ENCODE peak calls at places on chromosomes 11 and 22, in five cellular contexts. One of them, this sample, is unnamed.
A peak's percentile ranks its signal among the peaks of the same experiment; 100 is the strongest.

GRCh38 chr11:75270896-75271415 is 30.4 kb downstream of the TPBGL start:
- DNase-seq in pancreas: no peak
- DNase-seq in astrocyte of the spinal cord: no peak
- DNase-seq in A549: peak; percentile 47
- DNase-seq in fibroblast of pulmonary artery: peak; percentile 32
- DNase-seq in this sample: peak; percentile 50

GRCh38 chr11:62611705-62612365 is 740 bp downstream of the EML3 start:
- DNase-seq in A549: peak; percentile 36
- DNase-seq in fibroblast of pulmonary artery: peak; percentile 83
- DNase-seq in astrocyte of the spinal cord: peak; percentile 72
- DNase-seq in pancreas: peak; percentile 50
- DNase-seq in this sample: peak; percentile 60

GRCh38 chr11:125903753-125904659 is at the start of gene DDX25:
- DNase-seq in astrocyte of the spinal cord: no peak
- DNase-seq in fibroblast of pulmonary artery: no peak
- DNase-seq in A549: no peak
- DNase-seq in pancreas: no peak
- DNase-seq in this sample: no peak

GRCh38 chr11:77842451-77843121 is 21.6 kb downstream of the AAMDC start:
- DNase-seq in fibroblast of pulmonary artery: peak; percentile 59
- DNase-seq in pancreas: no peak
- DNase-seq in astrocyte of the spinal cord: no peak
- DNase-seq in A549: no peak
- DNase-seq in this sample: peak; percentile 60

GRCh38 chr11:83990160-83990733 is 704.1 kb upstream of the CCDC90B start:
- DNase-seq in pancreas: no peak
- DNase-seq in astrocyte of the spinal cord: no peak
- DNase-seq in fibroblast of pulmonary artery: no peak
- DNase-seq in A549: no peak
- DNase-seq in this sample: no peak

GRCh38 chr22:24996420-24996952 is 44.0 kb downstream of the KIAA1671 start:
- DNase-seq in pancreas: no peak
- DNase-seq in astrocyte of the spinal cord: peak; percentile 53
- DNase-seq in fibroblast of pulmonary artery: peak; percentile 48
- DNase-seq in A549: peak; percentile 27
- DNase-seq in this sample: peak; percentile 8

GRCh38 chr11:134240592-134240991 is 12.6 kb downstream of the THYN1 start:
- DNase-seq in fibroblast of pulmonary artery: no peak
- DNase-seq in A549: no peak
- DNase-seq in pancreas: no peak
- DNase-seq in astrocyte of the spinal cord: no peak
- DNase-seq in this sample: no peak

GRCh38 chr11:61714316-61714715 is 34.1 kb downstream of the DAGLA start:
- DNase-seq in A549: no peak
- DNase-seq in astrocyte of the spinal cord: no peak
- DNase-seq in pancreas: no peak
- DNase-seq in fibroblast of pulmonary artery: no peak
- DNase-seq in this sample: no peak

GRCh38 chr11:17552392-17553248 is 5.6 kb downstream of the OTOG start:
- DNase-seq in pancreas: no peak
- DNase-seq in fibroblast of pulmonary artery: no peak
- DNase-seq in astrocyte of the spinal cord: no peak
- DNase-seq in A549: no peak
- DNase-seq in this sample: no peak

GRCh38 chr22:49305966-49306631 is 521.6 kb downstream of the BRD1 start:
- DNase-seq in astrocyte of the spinal cord: no peak
- DNase-seq in pancreas: peak; percentile 1
- DNase-seq in A549: no peak
- DNase-seq in fibroblast of pulmonary artery: no peak
- DNase-seq in this sample: no peak

GRCh38 chr11:71456294-71456693 is 3.3 kb downstream of the NADSYN1 start:
- DNase-seq in astrocyte of the spinal cord: no peak
- DNase-seq in A549: no peak
- DNase-seq in fibroblast of pulmonary artery: no peak
- DNase-seq in pancreas: no peak
- DNase-seq in this sample: no peak

GRCh38 chr11:73988227-73988626 is 5.6 kb upstream of the UCP2 start:
- DNase-seq in A549: no peak
- DNase-seq in pancreas: no peak
- DNase-seq in fibroblast of pulmonary artery: no peak
- DNase-seq in astrocyte of the spinal cord: no peak
- DNase-seq in this sample: no peak

GRCh38 chr11:2305862-2306823 is 4.3 kb downstream of the TSPAN32 start:
- DNase-seq in A549: no peak
- DNase-seq in pancreas: no peak
- DNase-seq in astrocyte of the spinal cord: peak; percentile 79
- DNase-seq in fibroblast of pulmonary artery: peak; percentile 91
- DNase-seq in this sample: peak; percentile 59

GRCh38 chr11:1160231-1161101 is 2.7 kb downstream of the MUC5AC start:
- DNase-seq in A549: no peak
- DNase-seq in fibroblast of pulmonary artery: no peak
- DNase-seq in pancreas: no peak
- DNase-seq in astrocyte of the spinal cord: no peak
- DNase-seq in this sample: no peak

GRCh38 chr11:101129203-101129943 is at the start of gene PGR:
- DNase-seq in astrocyte of the spinal cord: no peak
- DNase-seq in pancreas: peak; percentile 16
- DNase-seq in A549: no peak
- DNase-seq in fibroblast of pulmonary artery: no peak
- DNase-seq in this sample: no peak

GRCh38 chr22:40116496-40117200 is 61.1 kb upstream of the TNRC6B start:
- DNase-seq in A549: no peak
- DNase-seq in pancreas: no peak
- DNase-seq in astrocyte of the spinal cord: no peak
- DNase-seq in fibroblast of pulmonary artery: no peak
- DNase-seq in this sample: no peak

GRCh38 chr22:43002198-43002577 is 12.8 kb downstream of the PACSIN2 start:
- DNase-seq in A549: no peak
- DNase-seq in fibroblast of pulmonary artery: peak; percentile 78
- DNase-seq in astrocyte of the spinal cord: peak; percentile 70
- DNase-seq in pancreas: no peak
- DNase-seq in this sample: peak; percentile 68

GRCh38 chr22:23183107-23183698 is 2.9 kb downstream of the BCR start:
- DNase-seq in astrocyte of the spinal cord: peak; percentile 76
- DNase-seq in pancreas: peak; percentile 45
- DNase-seq in A549: no peak
- DNase-seq in fibroblast of pulmonary artery: peak; percentile 64
- DNase-seq in this sample: peak; percentile 76

GRCh38 chr11:63847363-63847762 is 8.5 kb downstream of the MARK2 start:
- DNase-seq in astrocyte of the spinal cord: no peak
- DNase-seq in fibroblast of pulmonary artery: no peak
- DNase-seq in pancreas: peak; percentile 84
- DNase-seq in A549: no peak
- DNase-seq in this sample: no peak

GRCh38 chr11:29171350-29171950 is 845.4 kb downstream of the KCNA4 start:
- DNase-seq in fibroblast of pulmonary artery: no peak
- DNase-seq in astrocyte of the spinal cord: peak; percentile 46
- DNase-seq in pancreas: no peak
- DNase-seq in A549: no peak
- DNase-seq in this sample: peak; percentile 51

GRCh38 chr22:27088026-27088425 is 430.6 kb downstream of the MIAT start:
- DNase-seq in A549: no peak
- DNase-seq in pancreas: no peak
- DNase-seq in fibroblast of pulmonary artery: no peak
- DNase-seq in astrocyte of the spinal cord: peak; percentile 45
- DNase-seq in this sample: peak; percentile 63

GRCh38 chr11:8697056-8697455 is 14.5 kb downstream of the RPL27A start:
- DNase-seq in A549: no peak
- DNase-seq in fibroblast of pulmonary artery: no peak
- DNase-seq in astrocyte of the spinal cord: no peak
- DNase-seq in pancreas: no peak
- DNase-seq in this sample: no peak

GRCh38 chr22:27011131-27011530 is 353.7 kb downstream of the MIAT start:
- DNase-seq in pancreas: no peak
- DNase-seq in fibroblast of pulmonary artery: no peak
- DNase-seq in astrocyte of the spinal cord: no peak
- DNase-seq in A549: no peak
- DNase-seq in this sample: no peak

GRCh38 chr22:48595511-48595905 is 1232.2 kb downstream of the BRD1 start:
- DNase-seq in fibroblast of pulmonary artery: no peak
- DNase-seq in astrocyte of the spinal cord: no peak
- DNase-seq in pancreas: no peak
- DNase-seq in A549: no peak
- DNase-seq in this sample: no peak

GRCh38 chr11:84384637-84385227 is 1098.6 kb upstream of the CCDC90B start:
- DNase-seq in fibroblast of pulmonary artery: peak; percentile 71
- DNase-seq in pancreas: peak; percentile 60
- DNase-seq in A549: peak; percentile 4
- DNase-seq in astrocyte of the spinal cord: peak; percentile 66
- DNase-seq in this sample: peak; percentile 73

GRCh38 chr11:65960824-65961266 is 689 bp upstream of the SART1 start:
- DNase-seq in astrocyte of the spinal cord: no peak
- DNase-seq in fibroblast of pulmonary artery: no peak
- DNase-seq in pancreas: no peak
- DNase-seq in A549: no peak
- DNase-seq in this sample: no peak

GRCh38 chr11:18492888-18493287 is 33.9 kb downstream of the TSG101 start:
- DNase-seq in astrocyte of the spinal cord: no peak
- DNase-seq in A549: no peak
- DNase-seq in pancreas: no peak
- DNase-seq in fibroblast of pulmonary artery: peak; percentile 1
- DNase-seq in this sample: peak; percentile 51

GRCh38 chr11:67586568-67587250 is 3.1 kb downstream of the GSTP1 start:
- DNase-seq in astrocyte of the spinal cord: no peak
- DNase-seq in pancreas: no peak
- DNase-seq in fibroblast of pulmonary artery: no peak
- DNase-seq in A549: no peak
- DNase-seq in this sample: no peak

GRCh38 chr11:67583319-67584204 is at the start of gene GSTP1:
- DNase-seq in fibroblast of pulmonary artery: peak; percentile 91
- DNase-seq in pancreas: peak; percentile 91
- DNase-seq in A549: peak; percentile 81
- DNase-seq in astrocyte of the spinal cord: peak; percentile 91
- DNase-seq in this sample: peak; percentile 88

GRCh38 chr11:67584205-67584880 is 731 bp downstream of the GSTP1 start:
- DNase-seq in astrocyte of the spinal cord: peak; percentile 48
- DNase-seq in A549: no peak
- DNase-seq in pancreas: peak; percentile 83
- DNase-seq in fibroblast of pulmonary artery: peak; percentile 60
- DNase-seq in this sample: peak; percentile 64

GRCh38 chr11:67584881-67585873 is 1.6 kb downstream of the GSTP1 start:
- DNase-seq in pancreas: peak; percentile 43
- DNase-seq in astrocyte of the spinal cord: no peak
- DNase-seq in fibroblast of pulmonary artery: no peak
- DNase-seq in A549: no peak
- DNase-seq in this sample: no peak

GRCh38 chr11:67585911-67586310 is 2.3 kb downstream of the GSTP1 start:
- DNase-seq in fibroblast of pulmonary artery: no peak
- DNase-seq in A549: no peak
- DNase-seq in astrocyte of the spinal cord: no peak
- DNase-seq in pancreas: no peak
- DNase-seq in this sample: no peak
- H3K4me3 ChIP-seq in fibroblast of pulmonary artery: no peak overlapping the region
- H3K4me3 ChIP-seq in A549: no peak overlapping the region
- H3K4me3 ChIP-seq in astrocyte of the spinal cord: no peak overlapping the region
- H3K4me3 ChIP-seq in pancreas: no peak overlapping the region
- H3K4me3 ChIP-seq in this sample: no peak overlapping the region

GRCh38 chr22:37768273-37768672 is 39.5 kb upstream of the GCAT start:
- DNase-seq in pancreas: no peak
- DNase-seq in A549: no peak
- DNase-seq in fibroblast of pulmonary artery: no peak
- DNase-seq in astrocyte of the spinal cord: no peak
- DNase-seq in this sample: no peak
- TF ChIP-seq CTCF in pancreas: no peak
- TF ChIP-seq CTCF in A549: no peak
- TF ChIP-seq CTCF in fibroblast of pulmonary artery: peak; percentile 29
- TF ChIP-seq CTCF in astrocyte of the spinal cord: peak; percentile 34
- TF ChIP-seq CTCF in this sample: peak; percentile 53

GRCh38 chr22:45843030-45843429 is 133.9 kb downstream of the WNT7B start:
- DNase-seq in astrocyte of the spinal cord: peak; percentile 12
- DNase-seq in pancreas: no peak
- DNase-seq in fibroblast of pulmonary artery: no peak
- DNase-seq in A549: no peak
- DNase-seq in this sample: no peak
- H3K4me3 ChIP-seq in astrocyte of the spinal cord: no peak overlapping the region
- H3K4me3 ChIP-seq in pancreas: no peak overlapping the region
- H3K4me3 ChIP-seq in fibroblast of pulmonary artery: no peak overlapping the region
- H3K4me3 ChIP-seq in A549: no peak overlapping the region
- H3K4me3 ChIP-seq in this sample: no peak overlapping the region

GRCh38 chr11:113623114-113623513 is 83.0 kb downstream of the TMPRSS5 start:
- DNase-seq in A549: no peak
- DNase-seq in fibroblast of pulmonary artery: no peak
- DNase-seq in pancreas: no peak
- DNase-seq in astrocyte of the spinal cord: no peak
- DNase-seq in this sample: peak; percentile 10
- TF ChIP-seq CTCF in A549: no peak
- TF ChIP-seq CTCF in fibroblast of pulmonary artery: no peak
- TF ChIP-seq CTCF in pancreas: no peak
- TF ChIP-seq CTCF in astrocyte of the spinal cord: no peak
- TF ChIP-seq CTCF in this sample: no peak

GRCh38 chr11:118224512-118225180 is at the start of gene JAML:
- DNase-seq in pancreas: no peak
- DNase-seq in A549: no peak
- DNase-seq in astrocyte of the spinal cord: no peak
- DNase-seq in fibroblast of pulmonary artery: no peak
- DNase-seq in this sample: no peak
- H3K4me3 ChIP-seq in pancreas: peak within 1 kb of the TSS; percentile 28
- H3K4me3 ChIP-seq in A549: no peak within 1 kb of the TSS
- H3K4me3 ChIP-seq in astrocyte of the spinal cord: no peak within 1 kb of the TSS
- H3K4me3 ChIP-seq in fibroblast of pulmonary artery: no peak within 1 kb of the TSS
- H3K4me3 ChIP-seq in this sample: no peak within 1 kb of the TSS

GRCh38 chr11:36030707-36031365 is 87.0 kb downstream of the LDLRAD3 start:
- DNase-seq in A549: no peak
- DNase-seq in pancreas: no peak
- DNase-seq in astrocyte of the spinal cord: peak; percentile 58
- DNase-seq in fibroblast of pulmonary artery: peak; percentile 40
- DNase-seq in this sample: peak; percentile 64
- TF ChIP-seq CTCF in A549: no peak
- TF ChIP-seq CTCF in pancreas: no peak
- TF ChIP-seq CTCF in astrocyte of the spinal cord: no peak
- TF ChIP-seq CTCF in fibroblast of pulmonary artery: no peak
- TF ChIP-seq CTCF in this sample: no peak

GRCh38 chr11:48001438-48002021 is 21.2 kb downstream of the PTPRJ start:
- DNase-seq in A549: peak; percentile 36
- DNase-seq in pancreas: no peak
- DNase-seq in fibroblast of pulmonary artery: peak; percentile 66
- DNase-seq in astrocyte of the spinal cord: peak; percentile 90
- DNase-seq in this sample: peak; percentile 95
- H3K4me3 ChIP-seq in A549: no peak overlapping the region
- H3K4me3 ChIP-seq in pancreas: no peak overlapping the region
- H3K4me3 ChIP-seq in fibroblast of pulmonary artery: no peak overlapping the region
- H3K4me3 ChIP-seq in astrocyte of the spinal cord: no peak overlapping the region
- H3K4me3 ChIP-seq in this sample: no peak overlapping the region

GRCh38 chr11:131037873-131038272 is 121.6 kb upstream of the SNX19 start:
- DNase-seq in fibroblast of pulmonary artery: no peak
- DNase-seq in astrocyte of the spinal cord: no peak
- DNase-seq in A549: no peak
- DNase-seq in pancreas: no peak
- DNase-seq in this sample: peak; percentile 4
- TF ChIP-seq CTCF in fibroblast of pulmonary artery: peak; percentile 3
- TF ChIP-seq CTCF in astrocyte of the spinal cord: no peak
- TF ChIP-seq CTCF in A549: no peak
- TF ChIP-seq CTCF in pancreas: no peak
- TF ChIP-seq CTCF in this sample: peak; percentile 18

This sample was measured in choroid plexus epithelial cell.